ENCODE peak calls at places on chromosomes 13 and 19, in nine cellular contexts. Z is activated CD4-positive, alpha-beta T cell treated with anti-CD3 and anti-CD28 coated beads, Interleukin-2, amount 50 U/mL, for 48 hours; I is stimulated activated CD8-positive, alpha-beta memory T cell treated with anti-CD3 and anti-CD28 coated beads, Interleukin-4, amount 100 ng/mL, for 1 hour; L is CD8-positive, alpha-beta memory T cell; D is fibroblast of the aortic adventitia; G is GM23248; P is Right ventricle myocardium superior; Q is skeletal muscle cell; F is nephron progenitor cell. E is an unnamed sample.

GRCh38 chr19:46133101-46133627 is 8.7 kb upstream of the IGFL3 start:
- DNase-seq in P (no peak), F (peak), Z (no peak), I (no peak), L (no peak), G (peak), D (peak), Q (peak), E (no peak)

GRCh38 chr19:40622773-40623075 is 21.6 kb downstream of the LTBP4 start:
- DNase-seq in G (no peak), I (no peak), F (no peak), L (no peak), P (no peak), D (no peak), Z (no peak), Q (no peak), E (no peak)

GRCh38 chr19:23946569-23946968 is 31.9 kb downstream of the ZNF726 start:
- DNase-seq in I (no peak), G (no peak), Q (no peak), D (no peak), Z (no peak), L (no peak), F (no peak), P (no peak), E (no peak)

GRCh38 chr13:50512602-50513527 is 330.6 kb downstream of the DLEU7 start:
- DNase-seq in G (peak), D (peak), L (peak), I (peak), Z (peak), Q (no peak), F (peak), P (peak), E (peak)

GRCh38 chr13:106349080-106349841 is 186.2 kb downstream of the EFNB2 start:
- DNase-seq in F (peak), P (no peak), I (no peak), Q (no peak), D (no peak), L (no peak), G (no peak), Z (no peak), E (peak)

GRCh38 chr19:1069009-1069779 is 2.2 kb downstream of the ARHGAP45 start:
- DNase-seq in P (peak), Z (peak), Q (no peak), D (no peak), L (peak), G (no peak), I (peak), F (no peak), E (peak)

GRCh38 chr19:30580673-30581072 is 208.5 kb downstream of the ZNF536 start:
- DNase-seq in I (no peak), L (no peak), P (no peak), G (no peak), Z (no peak), F (no peak), D (no peak), Q (no peak), E (no peak)

GRCh38 chr13:61880576-61881283 is 465.1 kb upstream of the PCDH20 start:
- DNase-seq in L (no peak), F (peak), I (no peak), G (peak), Z (peak), P (no peak), D (no peak), Q (no peak), E (no peak)

GRCh38 chr13:19606152-19606551 is 27.3 kb upstream of the MPHOSPH8 start:
- DNase-seq in P (no peak), Z (no peak), D (peak), Q (no peak), F (no peak), G (peak), L (no peak), I (no peak), E (no peak)

E was measured in left ventricle myocardium superior.